ENCODE peak calls at places on chromosome 14, in four cellular contexts. One of them, this sample, is unnamed.

GRCh38 chr14:103016071-103016470 is 41.3 kb downstream of the CDC42BPB start:
- DNase-seq in stomach: no peak
- DNase-seq in K562: no peak
- DNase-seq in PC-3: no peak
- DNase-seq in this sample: no peak

GRCh38 chr14:69850086-69850735 is 29.0 kb upstream of the SMOC1 start:
- DNase-seq in stomach: no peak
- DNase-seq in K562: no peak
- DNase-seq in PC-3: no peak
- DNase-seq in this sample: peak

GRCh38 chr14:79325071-79325470 is 886.2 kb downstream of the DIO2 start:
- DNase-seq in stomach: no peak
- DNase-seq in K562: no peak
- DNase-seq in PC-3: peak
- DNase-seq in this sample: no peak

GRCh38 chr14:61642246-61642982 is 52.9 kb upstream of the HIF1A start:
- DNase-seq in stomach: no peak
- DNase-seq in K562: no peak
- DNase-seq in PC-3: peak
- DNase-seq in this sample: no peak

GRCh38 chr14:69703047-69704046 is 63.6 kb upstream of the SRSF5 start:
- DNase-seq in stomach: no peak
- DNase-seq in K562: no peak
- DNase-seq in PC-3: no peak
- DNase-seq in this sample: no peak

GRCh38 chr14:65840118-65840751 is 427.7 kb downstream of the FUT8 start:
- DNase-seq in stomach: no peak
- DNase-seq in K562: peak
- DNase-seq in PC-3: no peak
- DNase-seq in this sample: no peak

GRCh38 chr14:47332939-47333338 is 342.5 kb downstream of the MDGA2 start:
- DNase-seq in stomach: no peak
- DNase-seq in K562: no peak
- DNase-seq in PC-3: peak
- DNase-seq in this sample: no peak

GRCh38 chr14:35879654-35880249 is 53.6 kb downstream of the BRMS1L start:
- DNase-seq in stomach: no peak
- DNase-seq in K562: no peak
- DNase-seq in PC-3: peak
- DNase-seq in this sample: no peak

GRCh38 chr14:20516921-20517320 is 11.6 kb downstream of the RNASE10 start:
- DNase-seq in stomach: no peak
- DNase-seq in K562: no peak
- DNase-seq in PC-3: peak
- DNase-seq in this sample: no peak

GRCh38 chr14:73753043-73753886 is 39.1 kb upstream of the PNMA1 start:
- DNase-seq in stomach: peak
- DNase-seq in K562: peak
- DNase-seq in PC-3: no peak
- DNase-seq in this sample: no peak

GRCh38 chr14:59282366-59282765 is 93.9 kb downstream of the DAAM1 start:
- DNase-seq in stomach: no peak
- DNase-seq in K562: no peak
- DNase-seq in PC-3: peak
- DNase-seq in this sample: no peak

GRCh38 chr14:68937790-68938514 is 41.1 kb downstream of the ACTN1 start:
- DNase-seq in stomach: peak
- DNase-seq in K562: peak
- DNase-seq in PC-3: no peak
- DNase-seq in this sample: peak

GRCh38 chr14:99215277-99215676 is 56.7 kb downstream of the BCL11B start:
- DNase-seq in stomach: no peak
- DNase-seq in K562: no peak
- DNase-seq in PC-3: no peak
- DNase-seq in this sample: no peak

GRCh38 chr14:35632276-35633071 is 98.5 kb downstream of the INSM2 start:
- DNase-seq in stomach: no peak
- DNase-seq in K562: no peak
- DNase-seq in PC-3: no peak
- DNase-seq in this sample: no peak

GRCh38 chr14:95838862-95839261 is 37.8 kb upstream of the TUNAR start:
- DNase-seq in stomach: no peak
- DNase-seq in K562: no peak
- DNase-seq in PC-3: no peak
- DNase-seq in this sample: no peak

GRCh38 chr14:64438181-64438839 is 27.0 kb upstream of the AKAP5 start:
- DNase-seq in stomach: no peak
- DNase-seq in K562: no peak
- DNase-seq in PC-3: peak
- DNase-seq in this sample: peak

GRCh38 chr14:96095058-96095457 is 55.9 kb downstream of the C14orf132 start:
- DNase-seq in stomach: no peak
- DNase-seq in K562: no peak
- DNase-seq in PC-3: no peak
- DNase-seq in this sample: no peak

GRCh38 chr14:85454183-85454813 is 75.6 kb upstream of the FLRT2 start:
- DNase-seq in stomach: no peak
- DNase-seq in K562: no peak
- DNase-seq in PC-3: no peak
- DNase-seq in this sample: no peak

GRCh38 chr14:62001988-62002387 is 239.8 kb downstream of the SNAPC1 start:
- DNase-seq in stomach: no peak
- DNase-seq in K562: no peak
- DNase-seq in PC-3: peak
- DNase-seq in this sample: no peak

GRCh38 chr14:81298122-81298521 is 77.4 kb upstream of the GTF2A1 start:
- DNase-seq in stomach: no peak
- DNase-seq in K562: no peak
- DNase-seq in PC-3: no peak
- DNase-seq in this sample: no peak

GRCh38 chr14:102560436-102561261 is 31.8 kb upstream of the RCOR1 start:
- DNase-seq in stomach: no peak
- DNase-seq in K562: no peak
- DNase-seq in PC-3: no peak
- DNase-seq in this sample: no peak

GRCh38 chr14:36847366-36847765 is 185.7 kb downstream of the PAX9 start:
- DNase-seq in stomach: no peak
- DNase-seq in K562: peak
- DNase-seq in PC-3: no peak
- DNase-seq in this sample: no peak

GRCh38 chr14:99036594-99037293 is 235.3 kb downstream of the BCL11B start:
- DNase-seq in stomach: peak
- DNase-seq in K562: no peak
- DNase-seq in PC-3: no peak
- DNase-seq in this sample: no peak

GRCh38 chr14:77400216-77400615 is 23.0 kb downstream of the SAMD15 start:
- DNase-seq in stomach: no peak
- DNase-seq in K562: no peak
- DNase-seq in PC-3: no peak
- DNase-seq in this sample: no peak

GRCh38 chr14:78863143-78863542 is 693.0 kb downstream of the NRXN3 start:
- DNase-seq in stomach: no peak
- DNase-seq in K562: peak
- DNase-seq in PC-3: peak
- DNase-seq in this sample: peak

GRCh38 chr14:33098016-33098415 is 159.3 kb downstream of the NPAS3 start:
- DNase-seq in stomach: no peak
- DNase-seq in K562: no peak
- DNase-seq in PC-3: no peak
- DNase-seq in this sample: no peak

GRCh38 chr14:96303981-96304380 is 48.0 kb downstream of the BDKRB1 start:
- DNase-seq in stomach: no peak
- DNase-seq in K562: no peak
- DNase-seq in PC-3: no peak
- DNase-seq in this sample: no peak

GRCh38 chr14:65117795-65118746 is 15.8 kb upstream of the MAX start:
- DNase-seq in stomach: no peak
- DNase-seq in K562: no peak
- DNase-seq in PC-3: no peak
- DNase-seq in this sample: peak

GRCh38 chr14:64675246-64675645 is 29.0 kb upstream of the PLEKHG3 start:
- DNase-seq in stomach: no peak
- DNase-seq in K562: no peak
- DNase-seq in PC-3: no peak
- DNase-seq in this sample: no peak

GRCh38 chr14:99213101-99213500 is 58.9 kb downstream of the BCL11B start:
- DNase-seq in stomach: no peak
- DNase-seq in K562: no peak
- DNase-seq in PC-3: no peak
- DNase-seq in this sample: no peak

GRCh38 chr14:99267871-99268775 is 3.9 kb downstream of the BCL11B start:
- DNase-seq in stomach: no peak
- DNase-seq in K562: no peak
- DNase-seq in PC-3: no peak
- DNase-seq in this sample: no peak

GRCh38 chr14:102920998-102921304 is 1.5 kb upstream of the AMN start:
- DNase-seq in stomach: no peak
- DNase-seq in K562: no peak
- DNase-seq in PC-3: no peak
- DNase-seq in this sample: no peak

GRCh38 chr14:82710257-82710841 is 1176.7 kb upstream of the SEL1L start:
- DNase-seq in stomach: peak
- DNase-seq in K562: peak
- DNase-seq in PC-3: peak
- DNase-seq in this sample: peak

GRCh38 chr14:76924363-76925151 is 98.3 kb downstream of the LRRC74A start:
- DNase-seq in stomach: no peak
- DNase-seq in K562: no peak
- DNase-seq in PC-3: no peak
- DNase-seq in this sample: no peak

GRCh38 chr14:68843471-68844209 is 50.8 kb upstream of the ZFP36L1 start:
- DNase-seq in stomach: peak
- DNase-seq in K562: peak
- DNase-seq in PC-3: peak
- DNase-seq in this sample: peak

GRCh38 chr14:50860478-50861086 is 11.3 kb upstream of the ABHD12B start:
- DNase-seq in stomach: peak
- DNase-seq in K562: peak
- DNase-seq in PC-3: peak
- DNase-seq in this sample: peak
- TF ChIP-seq CTCF in stomach: peak
- TF ChIP-seq CTCF in K562: peak
- TF ChIP-seq CTCF in PC-3: peak
- TF ChIP-seq CTCF in this sample: peak

DNA sequence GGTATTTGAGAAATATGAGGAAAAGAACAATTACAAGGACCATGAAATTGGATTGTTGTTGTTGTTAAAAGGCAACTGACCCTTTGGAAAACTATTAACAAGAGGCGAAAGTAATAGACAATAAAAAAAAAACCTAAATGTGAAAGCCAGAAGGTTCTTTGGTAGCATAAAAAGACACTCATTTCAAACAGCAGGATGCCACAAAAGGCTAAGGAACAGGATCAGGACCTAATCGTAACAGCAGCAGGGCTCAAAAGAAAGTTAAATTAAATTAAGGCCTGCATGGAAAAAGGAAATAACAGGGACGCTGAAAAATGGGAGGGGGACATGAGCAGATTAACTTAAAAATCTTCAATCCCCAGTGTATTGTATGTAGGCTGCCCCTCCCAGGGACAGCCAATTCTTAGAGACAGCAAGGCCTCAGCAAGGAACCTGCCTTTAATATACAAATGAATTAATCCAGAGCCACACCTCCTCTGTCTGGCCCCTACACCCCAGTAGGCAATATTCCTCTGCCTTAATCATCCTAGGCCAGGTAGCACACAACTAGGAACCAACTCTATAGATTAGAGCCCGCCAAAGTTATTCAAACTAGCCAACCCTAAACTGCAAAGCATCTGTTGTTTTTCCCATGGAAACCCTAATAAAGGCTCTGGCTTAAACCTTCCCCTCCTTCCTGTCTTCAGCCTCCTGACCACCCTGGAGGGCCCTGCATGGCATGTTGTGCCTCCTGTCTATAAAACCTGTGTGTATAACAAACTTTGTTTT is 28.4 kb upstream of the AP4S1 start:
- DNase-seq in stomach: no peak
- DNase-seq in K562: no peak
- DNase-seq in PC-3: no peak
- DNase-seq in this sample: no peak
- TF ChIP-seq CTCF in stomach: no peak
- TF ChIP-seq CTCF in K562: no peak
- TF ChIP-seq CTCF in PC-3: no peak
- TF ChIP-seq CTCF in this sample: no peak

GRCh38 chr14:54893151-54893760 is 9.4 kb downstream of the GCH1 start:
- DNase-seq in stomach: no peak
- DNase-seq in K562: peak
- DNase-seq in PC-3: peak
- DNase-seq in this sample: peak
- TF ChIP-seq CTCF in stomach: peak
- TF ChIP-seq CTCF in K562: peak
- TF ChIP-seq CTCF in PC-3: peak
- TF ChIP-seq CTCF in this sample: peak

DNA sequence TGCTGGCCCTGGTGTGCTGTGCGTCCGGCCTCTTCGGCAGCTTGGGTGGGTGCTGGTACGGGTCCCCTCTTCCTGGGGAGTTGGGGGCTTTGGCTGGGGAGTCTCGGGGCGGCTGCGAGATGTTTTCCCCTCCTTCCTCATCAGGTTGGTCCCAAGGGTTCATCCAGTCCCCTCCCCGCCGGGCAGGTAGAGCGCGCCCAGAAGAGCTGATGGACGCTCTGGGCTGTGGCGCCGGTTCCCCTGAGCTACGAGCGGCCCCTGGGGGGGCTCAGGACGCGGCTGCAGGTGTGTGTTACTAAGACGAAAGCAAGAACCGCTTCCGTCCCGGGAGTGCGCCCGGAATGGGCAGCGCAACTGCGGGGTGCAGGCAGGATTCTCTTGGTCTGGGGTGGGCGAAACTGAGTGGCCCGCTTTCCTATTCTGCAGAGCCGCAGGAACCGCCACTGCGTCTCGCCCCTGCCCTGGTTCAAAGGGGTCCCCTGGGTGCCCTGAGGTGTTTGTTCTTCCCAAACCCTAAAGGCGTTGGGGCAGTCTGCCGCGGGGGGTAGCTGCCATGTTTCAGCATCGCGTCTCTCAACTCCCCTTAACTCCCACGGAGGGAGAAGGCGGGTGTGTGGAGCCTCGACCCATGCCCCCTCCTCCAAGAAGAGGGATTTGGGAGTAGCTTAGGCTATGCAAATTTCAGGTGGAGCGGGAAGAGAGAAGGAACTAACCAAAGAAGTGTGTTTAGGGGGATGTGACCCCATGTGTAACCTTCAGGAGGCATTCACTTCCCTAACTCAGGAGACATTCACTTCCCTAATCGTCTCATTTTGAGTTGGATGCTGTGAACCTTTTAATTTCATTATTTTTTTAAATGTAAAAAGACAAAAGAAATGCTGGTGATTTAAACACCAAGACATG is 1.2 kb downstream of the SLC24A4 start:
- DNase-seq in stomach: no peak
- DNase-seq in K562: no peak
- DNase-seq in PC-3: no peak
- DNase-seq in this sample: no peak
- TF ChIP-seq CTCF in stomach: no peak
- TF ChIP-seq CTCF in K562: no peak
- TF ChIP-seq CTCF in PC-3: no peak
- TF ChIP-seq CTCF in this sample: no peak

This sample was measured in Caco-2.